ENCODE peak calls at places on chromosome 22, in six cellular contexts. V is cardiac muscle cell; U is WTC11; R is stimulated activated naive CD8-positive, alpha-beta T cell treated with anti-CD3 and anti-CD28 coated beads, Interleukin-15, Interleukin-2, amounts not matched to agents 100 U/mL and 50 U/mL, for 24 hours; E is mesothelial cell of epicardium; M is NAMALWA. X is an unnamed sample.

GRCh38 chr22:44975444-44976262 is 34.2 kb downstream of the PHF21B start:
- DNase-seq in V (peak; percentile 88), M (peak; percentile 88), E (peak; percentile 93), U (peak; percentile 96), R (peak; percentile 84), X (peak; percentile 95)

GRCh38 chr22:29704528-29705285 is 15.1 kb upstream of the CABP7 start:
- DNase-seq in M (no peak), R (no peak), V (peak; percentile 35), U (no peak), E (no peak), X (no peak)

GRCh38 chr22:40036591-40037225 is 42.0 kb downstream of the FAM83F start:
- DNase-seq in E (no peak), U (peak; percentile 77), R (peak; percentile 58), M (peak; percentile 78), V (peak; percentile 85), X (peak; percentile 80)

GRCh38 chr22:40027191-40028097 is 32.7 kb downstream of the FAM83F start:
- DNase-seq in E (no peak), V (no peak), U (no peak), R (no peak), M (no peak), X (no peak)

GRCh38 chr22:33785283-33785991 is 134.8 kb downstream of the LARGE1 start:
- DNase-seq in E (no peak), V (peak; percentile 51), U (no peak), M (no peak), R (no peak), X (no peak)

GRCh38 chr22:19884954-19885751 is 30.5 kb upstream of the GNB1L start:
- DNase-seq in U (peak; percentile 5), M (no peak), E (no peak), R (no peak), V (no peak), X (no peak)

GRCh38 chr22:35734517-35734827 is 16.8 kb downstream of the APOL5 start:
- DNase-seq in R (no peak), M (no peak), U (no peak), E (no peak), V (no peak), X (no peak)

GRCh38 chr22:50304528-50305392 is 2.7 kb downstream of the PLXNB2 start:
- DNase-seq in V (peak; percentile 51), E (no peak), U (no peak), R (no peak), M (peak; percentile 47), X (no peak)

GRCh38 chr22:49540571-49541450 is 286.9 kb downstream of the BRD1 start:
- DNase-seq in M (no peak), E (no peak), R (no peak), U (no peak), V (no peak), X (no peak)

GRCh38 chr22:46070722-46071450 is 79.4 kb upstream of the PPARA start:
- DNase-seq in E (peak; percentile 40), U (peak; percentile 52), R (peak; percentile 66), V (peak; percentile 76), M (peak; percentile 20), X (no peak)

GRCh38 chr22:35021166-35021565 is 44.8 kb upstream of the ISX start:
- DNase-seq in R (no peak), E (no peak), M (no peak), U (no peak), V (no peak), X (no peak)

GRCh38 chr22:30247561-30247960 is 1.0 kb upstream of the LIF start:
- DNase-seq in M (no peak), E (no peak), U (no peak), V (no peak), R (no peak), X (no peak)

GRCh38 chr22:35576671-35577070 is 36.0 kb downstream of the RASD2 start:
- DNase-seq in R (no peak), V (no peak), M (no peak), E (no peak), U (no peak), X (no peak)

GRCh38 chr22:24758164-24758799 is 16.2 kb downstream of the PIWIL3 start:
- DNase-seq in V (peak; percentile 77), M (peak; percentile 68), U (peak; percentile 54), E (no peak), R (peak; percentile 68), X (no peak)

GRCh38 chr22:42930810-42931420 is 73.8 kb upstream of the ARFGAP3 start:
- DNase-seq in V (no peak), U (no peak), R (peak; percentile 35), E (no peak), M (peak; percentile 36), X (peak; percentile 29)

GRCh38 chr22:50734343-50734771 is 3.6 kb upstream of the ACR start:
- DNase-seq in V (no peak), M (no peak), U (peak; percentile 5), E (no peak), R (peak; percentile 0), X (no peak)

GRCh38 chr22:26550498-26551033 is 38.3 kb upstream of the TFIP11 start:
- DNase-seq in M (no peak), R (no peak), E (no peak), V (peak; percentile 83), U (no peak), X (peak; percentile 66)

GRCh38 chr22:19431641-19432091 is at the start of gene HIRA:
- DNase-seq in U (peak; percentile 87), M (peak; percentile 85), E (peak; percentile 76), R (peak; percentile 91), V (peak; percentile 84), X (peak; percentile 87)

GRCh38 chr22:44497218-44497903 is 672 bp downstream of the RTL6 start:
- DNase-seq in V (peak; percentile 45), M (no peak), R (peak; percentile 8), U (peak; percentile 22), E (no peak), X (no peak)

GRCh38 chr22:50686794-50687193 is 14.2 kb downstream of the SHANK3 start:
- DNase-seq in R (no peak), V (no peak), E (no peak), M (no peak), U (no peak), X (no peak)